ENCODE peak calls at places on chromosomes 2 and 18, in four cellular contexts. A, P, H and G are unnamed samples.

GRCh38 chr2:63050186-63050915 is at the start of gene OTX1:
- DNase-seq in A (peak; percentile 49), P (peak; percentile 59), H (no peak), G (no peak)

GRCh38 chr18:13461488-13461887 is 242.9 kb downstream of the LDLRAD4 start:
- DNase-seq in A (peak; percentile 4), P (no peak), H (no peak), G (no peak)

GRCh38 chr2:175039490-175039889 is 34.3 kb upstream of the CHN1 start:
- DNase-seq in A (no peak), P (no peak), H (no peak), G (no peak)

GRCh38 chr2:69116438-69116837 is 103.5 kb downstream of the ANTXR1 start:
- DNase-seq in A (peak; percentile 48), P (no peak), H (no peak), G (no peak)

GRCh38 chr2:170905864-170906263 is 23.2 kb upstream of the GORASP2 start:
- DNase-seq in A (no peak), P (no peak), H (no peak), G (no peak)

GRCh38 chr18:6891788-6892187 is 162.3 kb downstream of the ARHGAP28 start:
- DNase-seq in A (no peak), P (no peak), H (no peak), G (no peak)

GRCh38 chr2:27249891-27250651 is 12.8 kb downstream of the SLC30A3 start:
- DNase-seq in A (peak; percentile 27), P (peak; percentile 79), H (no peak), G (no peak)

GRCh38 chr2:32652555-32653209 is 24.8 kb downstream of the TTC27 start:
- DNase-seq in A (peak; percentile 51), P (no peak), H (no peak), G (no peak)

GRCh38 chr2:9610781-9611548 is 19.8 kb downstream of the YWHAQ start:
- DNase-seq in A (no peak), P (no peak), H (no peak), G (no peak)

GRCh38 chr2:150491943-150492342 is 4.5 kb upstream of the RND3 start:
- DNase-seq in A (peak; percentile 71), P (no peak), H (no peak), G (no peak)

GRCh38 chr2:209473930-209474419 is 50.1 kb downstream of the MAP2 start:
- DNase-seq in A (peak; percentile 96), P (no peak), H (no peak), G (no peak)

GRCh38 chr2:183248866-183249567 is 124.8 kb downstream of the NUP35 start:
- DNase-seq in A (peak; percentile 58), P (no peak), H (no peak), G (no peak)

GRCh38 chr18:434410-434809 is 66.1 kb downstream of the COLEC12 start:
- DNase-seq in A (peak; percentile 81), P (no peak), H (no peak), G (no peak)

GRCh38 chr2:235833971-235834620 is 334.1 kb downstream of the GBX2 start:
- DNase-seq in A (no peak), P (no peak), H (no peak), G (no peak)

GRCh38 chr2:71417300-71418202 is 35.8 kb upstream of the DYSF start:
- DNase-seq in A (no peak), P (no peak), H (no peak), G (no peak)

GRCh38 chr2:96685592-96686459 is 43.3 kb downstream of the FER1L5 start:
- DNase-seq in A (peak; percentile 11), P (no peak), H (no peak), G (no peak)

GRCh38 chr2:28658369-28658768 is 93.3 kb upstream of the PPP1CB start:
- DNase-seq in A (peak; percentile 79), P (no peak), H (no peak), G (no peak)

GRCh38 chr2:136134126-136134525 is 16.2 kb upstream of the CXCR4 start:
- DNase-seq in A (no peak), P (no peak), H (no peak), G (no peak)

GRCh38 chr2:15967415-15968279 is 27.3 kb downstream of the MYCN start:
- DNase-seq in A (no peak), P (no peak), H (no peak), G (no peak)

GRCh38 chr2:187775651-187776050 is 221.4 kb upstream of the TFPI start:
- DNase-seq in A (no peak), P (no peak), H (no peak), G (no peak)

GRCh38 chr2:108968619-108969018 is 20.4 kb downstream of the EDAR start:
- DNase-seq in A (peak; percentile 28), P (no peak), H (no peak), G (no peak)

GRCh38 chr18:31901063-31901462 is 41.9 kb downstream of the TRAPPC8 start:
- DNase-seq in A (peak; percentile 1), P (no peak), H (no peak), G (no peak)

GRCh38 chr2:160703648-160704585 is 210.3 kb upstream of the RBMS1 start:
- DNase-seq in A (no peak), P (no peak), H (no peak), G (no peak)

GRCh38 chr18:36809590-36810381 is 19.0 kb downstream of the TPGS2 start:
- DNase-seq in A (peak; percentile 78), P (peak; percentile 14), H (no peak), G (no peak)

GRCh38 chr2:12702661-12703121 is 14.0 kb upstream of the TRIB2 start:
- DNase-seq in A (peak; percentile 88), P (no peak), H (peak; percentile 44), G (no peak)

GRCh38 chr2:203532957-203533695 is 2.0 kb downstream of the RAPH1 start:
- DNase-seq in A (peak; percentile 69), P (peak; percentile 5), H (peak; percentile 10), G (no peak)

DNA sequence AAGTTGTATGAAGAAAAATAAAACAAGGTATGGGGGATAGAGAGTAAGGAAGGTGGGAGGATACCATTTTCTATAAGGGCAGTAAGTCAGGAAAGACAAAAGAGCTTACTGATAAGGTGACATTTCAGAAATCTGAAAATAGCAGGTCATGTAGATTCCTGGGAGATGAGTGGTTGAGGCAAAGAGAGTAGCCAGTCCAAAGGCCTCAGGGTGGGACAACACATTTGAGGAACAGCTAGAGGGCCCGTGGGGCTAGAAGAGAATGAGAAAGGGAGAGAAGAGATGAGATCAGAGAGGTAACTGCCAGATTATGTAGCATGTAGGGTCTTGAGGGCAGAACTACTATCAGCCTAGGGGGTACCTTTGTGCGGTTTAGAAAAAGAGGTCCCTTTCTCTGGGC is 2.9 kb downstream of the CLHC1 start:
- DNase-seq in A (no peak), P (no peak), H (no peak), G (no peak)
- TF ChIP-seq CTCF in A (no peak), P (no peak), H (no peak), G (no peak)

DNA sequence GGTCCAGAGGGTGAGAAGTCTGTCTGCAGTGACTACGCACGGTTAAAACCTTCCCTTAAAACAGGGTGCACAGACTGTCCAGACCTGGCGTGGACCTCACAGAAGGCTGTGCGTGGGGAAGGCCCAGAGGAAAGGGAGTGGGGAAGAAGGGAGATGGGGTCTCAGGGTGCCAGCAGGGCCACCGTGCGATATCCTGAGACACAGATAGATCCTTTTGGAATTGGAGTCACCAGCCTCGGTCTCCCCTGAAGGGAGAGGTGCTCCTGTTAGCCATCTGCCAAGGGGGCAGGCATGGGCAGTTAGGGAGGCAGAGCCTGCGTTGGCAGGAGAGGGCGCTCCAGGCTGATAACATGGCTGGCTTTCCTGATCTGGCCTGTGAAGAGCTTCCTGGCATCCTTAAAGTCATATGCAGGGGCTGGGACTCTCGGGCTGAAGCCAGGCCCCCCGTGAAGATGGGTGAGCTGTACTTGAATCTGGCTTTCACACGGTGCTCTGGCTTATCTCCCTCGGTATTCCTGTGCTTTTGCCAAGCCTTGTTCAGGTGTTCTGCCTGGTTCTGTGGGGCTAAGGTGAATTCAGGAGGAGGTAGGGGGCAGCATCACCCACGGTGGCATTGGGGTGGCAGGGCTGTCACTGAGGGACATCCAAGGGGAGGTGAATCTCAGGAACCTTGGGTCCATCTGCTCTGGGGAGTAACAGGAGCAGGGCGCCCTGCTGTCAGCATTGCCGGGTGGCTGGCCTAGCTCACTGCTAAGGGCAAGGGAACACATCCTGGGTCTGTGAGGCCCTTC is 107.2 kb upstream of the SMAD2 start:
- DNase-seq in A (no peak), P (peak; percentile 35), H (no peak), G (no peak)
- TF ChIP-seq CTCF in A (no peak), P (no peak), H (no peak), G (no peak)

DNA sequence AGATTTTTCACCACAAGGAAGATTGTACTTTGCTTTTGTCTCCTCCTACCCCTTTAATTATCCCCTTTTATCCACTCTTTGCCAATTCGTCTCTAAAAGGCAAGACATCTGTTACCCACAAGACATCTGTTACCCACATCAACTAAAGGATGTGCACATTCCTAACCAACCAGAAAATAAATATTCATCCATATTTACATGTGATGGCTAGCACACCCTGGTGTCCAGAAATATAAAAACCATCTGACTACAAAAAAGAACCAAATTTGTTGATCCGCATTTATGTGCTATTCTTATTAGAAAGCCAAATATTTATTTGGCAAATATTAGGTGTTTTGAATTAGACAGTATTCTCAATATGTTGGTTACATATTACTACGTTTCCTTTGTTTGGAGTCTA is 35.7 kb downstream of the ACVR1C start:
- DNase-seq in A (peak; percentile 36), P (no peak), H (no peak), G (no peak)
- TF ChIP-seq CTCF in A (peak; percentile 32), P (peak; percentile 16), H (no peak), G (no peak)

GRCh38 chr2:216348909-216349308 is 23.4 kb downstream of the MARCHF4 start:
- DNase-seq in A (peak; percentile 62), P (no peak), H (no peak), G (no peak)
- TF ChIP-seq CTCF in A (no peak), P (no peak), H (no peak), G (no peak)

DNA sequence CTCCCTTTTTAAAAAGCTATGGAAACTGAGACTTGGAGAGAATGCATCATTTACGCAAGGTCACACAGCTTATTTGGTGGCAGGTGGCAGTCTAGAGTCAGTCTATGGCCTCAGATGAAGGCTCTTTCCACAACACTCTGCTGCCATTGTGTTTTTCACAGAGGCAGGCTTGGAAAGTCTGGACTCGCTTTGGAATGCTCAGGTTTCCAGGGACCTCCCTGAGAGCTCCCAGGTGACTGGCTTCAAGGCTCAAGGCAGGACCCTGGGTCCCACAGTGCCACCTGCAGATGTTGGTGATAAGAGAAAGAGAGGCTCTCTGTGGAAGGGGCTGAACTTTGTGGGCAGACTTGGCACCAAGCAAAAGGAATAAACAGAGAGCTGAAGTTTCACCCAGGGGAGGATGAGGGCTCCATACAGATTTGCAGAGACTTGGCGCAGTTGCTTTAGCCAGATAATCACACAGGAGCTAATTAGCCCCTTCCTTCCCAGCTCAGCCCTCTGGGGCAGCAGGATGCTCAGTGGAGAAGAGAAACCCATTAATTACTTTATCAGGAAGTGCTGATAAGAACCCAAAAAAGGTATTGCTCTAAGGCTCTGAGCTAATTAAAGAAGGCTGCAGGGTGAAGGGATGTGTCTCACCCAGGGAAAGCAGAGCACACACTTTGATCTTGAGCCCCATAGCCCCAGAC is 103.5 kb downstream of the LBH start:
- DNase-seq in A (no peak), P (no peak), H (no peak), G (no peak)
- TF ChIP-seq CTCF in A (no peak), P (no peak), H (no peak), G (no peak)

DNA sequence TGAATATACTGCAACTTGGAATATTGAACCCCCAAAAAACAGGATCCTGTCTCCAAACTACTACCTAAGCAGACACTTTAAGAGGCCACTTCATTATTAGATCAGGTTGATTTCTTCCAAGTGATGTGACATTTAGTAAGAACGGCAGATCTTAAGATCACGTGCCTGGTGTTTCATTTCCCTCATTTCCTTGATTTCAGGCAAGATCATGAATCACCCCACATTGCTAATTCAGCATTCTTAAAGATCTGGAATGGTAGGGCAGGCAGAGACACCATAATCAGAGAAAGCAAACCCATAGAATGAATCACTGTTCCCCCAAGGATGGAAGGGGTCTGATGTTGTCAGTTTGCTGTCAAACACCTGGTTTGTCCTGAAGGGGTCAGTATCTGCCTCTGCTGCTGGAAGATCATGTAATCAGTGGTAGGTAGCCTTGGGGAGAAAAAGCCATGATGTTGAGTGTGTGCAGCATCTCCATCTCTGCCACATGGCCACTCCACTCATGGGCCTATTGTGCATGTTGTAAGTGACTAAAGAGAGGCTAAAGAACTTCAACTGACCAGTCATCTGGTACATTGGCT is 133.9 kb downstream of the ARHGAP15 start:
- DNase-seq in A (no peak), P (no peak), H (no peak), G (no peak)
- TF ChIP-seq CTCF in A (no peak), P (peak; percentile 39), H (no peak), G (no peak)